ENCODE peak calls at places on chromosomes 16 and 17, in ten cellular contexts. C is stimulated activated CD8-positive, alpha-beta memory T cell treated with anti-CD3 and anti-CD28 coated beads, Interleukin-15, amount 100 ng/mL, for 24 hours; R is activated naive CD8-positive, alpha-beta T cell treated with anti-CD3 and anti-CD28 coated beads, Interleukin-2, amount 50 U/mL, for 16 hours; W is activated T-cell treated with anti-CD3 and anti-CD28 coated beads, Interleukin-2, amount 50 U/mL, for 48 hours; J is Ammon's horn; I is activated CD4-positive, alpha-beta T cell treated with anti-CD3 and anti-CD28 coated beads for 48 hours; Z is head of caudate nucleus; A is cerebellar nuclear complex; F is osteocyte; K is NCI-H774. S is an unnamed sample.
A peak's percentile ranks its signal among the peaks of the same experiment; 100 is the strongest.

GRCh38 chr16:19163215-19163614 is 4.8 kb upstream of the SYT17 start:
- DNase-seq in C (no peak), R (no peak), W (no peak), J (no peak), I (no peak), Z (no peak), A (no peak), F (no peak), K (no peak), S (no peak)

GRCh38 chr17:51046527-51047384 is 73.9 kb downstream of the SPAG9 start:
- DNase-seq in C (no peak), R (no peak), W (no peak), J (peak; percentile 99), I (no peak), Z (peak; percentile 84), A (peak; percentile 98), F (no peak), K (peak; percentile 98), S (no peak)

GRCh38 chr17:75623386-75623785 is 9.8 kb upstream of the SMIM5 start:
- DNase-seq in C (no peak), R (no peak), W (no peak), J (no peak), I (no peak), Z (no peak), A (no peak), F (no peak), K (no peak), S (no peak)

GRCh38 chr17:37737971-37738370 is 6.9 kb downstream of the HNF1B start:
- DNase-seq in C (no peak), R (no peak), W (no peak), J (no peak), I (no peak), Z (no peak), A (no peak), F (no peak), K (no peak), S (no peak)

GRCh38 chr17:44010966-44011647 is 3.7 kb downstream of the TMEM101 start:
- DNase-seq in C (no peak), R (no peak), W (no peak), J (no peak), I (no peak), Z (no peak), A (no peak), F (no peak), K (no peak), S (no peak)

GRCh38 chr16:29694384-29695195 is 15.6 kb downstream of the QPRT start:
- DNase-seq in C (no peak), R (no peak), W (no peak), J (no peak), I (no peak), Z (no peak), A (no peak), F (no peak), K (no peak), S (no peak)

GRCh38 chr17:20256144-20256543 is 211.2 kb downstream of the LGALS9B start:
- DNase-seq in C (no peak), R (no peak), W (no peak), J (no peak), I (no peak), Z (no peak), A (no peak), F (no peak), K (peak; percentile 42), S (no peak)

GRCh38 chr17:81601525-81602120 is 35.3 kb downstream of the NPLOC4 start:
- DNase-seq in C (no peak), R (no peak), W (peak; percentile 43), J (peak; percentile 71), I (peak; percentile 42), Z (no peak), A (no peak), F (no peak), K (peak; percentile 69), S (peak; percentile 55)

GRCh38 chr16:2838928-2839327 is 8.8 kb downstream of the ZG16B start:
- DNase-seq in C (no peak), R (no peak), W (peak; percentile 77), J (peak; percentile 86), I (peak; percentile 71), Z (peak; percentile 60), A (no peak), F (no peak), K (peak; percentile 1), S (peak; percentile 77)

GRCh38 chr17:79019631-79020584 is 4.1 kb upstream of the C1QTNF1 start:
- DNase-seq in C (no peak), R (no peak), W (peak; percentile 60), J (no peak), I (peak; percentile 73), Z (peak; percentile 38), A (no peak), F (no peak), K (peak; percentile 53), S (peak; percentile 84)

GRCh38 chr16:84715854-84716253 is 16.1 kb downstream of the USP10 start:
- DNase-seq in C (no peak), R (no peak), W (no peak), J (no peak), I (no peak), Z (no peak), A (no peak), F (no peak), K (no peak), S (no peak)

GRCh38 chr16:2710711-2711231 is 9.3 kb downstream of the PRSS27 start:
- DNase-seq in C (no peak), R (no peak), W (no peak), J (peak; percentile 71), I (no peak), Z (no peak), A (no peak), F (no peak), K (no peak), S (no peak)

GRCh38 chr16:85334718-85335583 is 222.7 kb upstream of the CIBAR2 start:
- DNase-seq in C (no peak), R (no peak), W (peak; percentile 51), J (no peak), I (peak; percentile 44), Z (no peak), A (no peak), F (no peak), K (no peak), S (peak; percentile 46)

GRCh38 chr16:72646615-72647014 is 401.3 kb downstream of the ZFHX3 start:
- DNase-seq in C (no peak), R (no peak), W (no peak), J (no peak), I (no peak), Z (no peak), A (no peak), F (no peak), K (no peak), S (no peak)

GRCh38 chr17:63961355-63962207 is 11.1 kb downstream of the SCN4A start:
- DNase-seq in C (no peak), R (no peak), W (peak; percentile 72), J (no peak), I (peak; percentile 70), Z (no peak), A (no peak), F (no peak), K (peak; percentile 25), S (peak; percentile 65)

GRCh38 chr17:17028878-17029535 is 13.2 kb upstream of the MPRIP start:
- DNase-seq in C (no peak), R (no peak), W (no peak), J (no peak), I (no peak), Z (no peak), A (no peak), F (no peak), K (no peak), S (no peak)

GRCh38 chr17:82917656-82918345 is 78.0 kb upstream of the ZNF750 start:
- DNase-seq in C (peak; percentile 16), R (no peak), W (peak; percentile 56), J (no peak), I (peak; percentile 46), Z (no peak), A (no peak), F (no peak), K (no peak), S (peak; percentile 63)

GRCh38 chr16:54280751-54281150 is 5.8 kb downstream of the IRX3 start:
- DNase-seq in C (no peak), R (no peak), W (no peak), J (no peak), I (no peak), Z (no peak), A (no peak), F (no peak), K (no peak), S (no peak)

GRCh38 chr17:83015511-83015910 is 63.9 kb upstream of the METRNL start:
- DNase-seq in C (no peak), R (no peak), W (no peak), J (no peak), I (no peak), Z (no peak), A (no peak), F (no peak), K (no peak), S (no peak)

GRCh38 chr17:29929006-29929543 is 953 bp downstream of the SSH2 start:
- DNase-seq in C (no peak), R (no peak), W (peak; percentile 36), J (peak; percentile 13), I (peak; percentile 50), Z (no peak), A (no peak), F (no peak), K (peak; percentile 11), S (peak; percentile 60)

GRCh38 chr16:24776486-24777220 is 47.2 kb downstream of the TNRC6A start:
- DNase-seq in C (no peak), R (no peak), W (no peak), J (peak; percentile 50), I (no peak), Z (no peak), A (no peak), F (no peak), K (no peak), S (no peak)

GRCh38 chr17:2894782-2895181 is 98.5 kb downstream of the RAP1GAP2 start:
- DNase-seq in C (no peak), R (no peak), W (no peak), J (no peak), I (no peak), Z (no peak), A (no peak), F (no peak), K (no peak), S (no peak)

GRCh38 chr16:53614346-53614745 is 89.3 kb downstream of the RPGRIP1L start:
- DNase-seq in C (no peak), R (no peak), W (no peak), J (no peak), I (no peak), Z (no peak), A (no peak), F (no peak), K (no peak), S (no peak)

GRCh38 chr16:12470311-12471229 is 333.1 kb downstream of the CPPED1 start:
- DNase-seq in C (no peak), R (no peak), W (no peak), J (peak; percentile 33), I (no peak), Z (no peak), A (no peak), F (no peak), K (no peak), S (no peak)

GRCh38 chr16:5415123-5415522 is 317.5 kb upstream of the EEF2KMT start:
- DNase-seq in C (no peak), R (no peak), W (no peak), J (no peak), I (no peak), Z (no peak), A (no peak), F (no peak), K (no peak), S (no peak)

S was measured in activated CD8-positive, alpha-beta T cell treated with anti-CD3 and anti-CD28 coated beads for 36 hours.